ENCODE peak calls at places on chromosomes 11 and 22, in five cellular contexts. K is A673, G is hippocampal formation, X is germinal center, Y is SK-N-DZ. J is an unnamed sample.

GRCh38 chr22:27435839-27436581 is 365.5 kb downstream of the MN1 start:
- DNase-seq in K (no peak), G (no peak), X (no peak), Y (no peak), J (peak; percentile 15)

GRCh38 chr11:119992171-119993051 is 145.5 kb downstream of the TRIM29 start:
- DNase-seq in K (no peak), G (no peak), X (no peak), Y (no peak), J (no peak)

GRCh38 chr11:120462825-120463224 is 48.7 kb upstream of the GRIK4 start:
- DNase-seq in K (no peak), G (no peak), X (no peak), Y (no peak), J (no peak)

GRCh38 chr11:114296190-114296978 is at the start of gene NNMT:
- DNase-seq in K (no peak), G (no peak), X (no peak), Y (no peak), J (no peak)

GRCh38 chr11:94794287-94795168 is 26.4 kb downstream of the AMOTL1 start:
- DNase-seq in K (peak; percentile 94), G (no peak), X (no peak), Y (no peak), J (no peak)

GRCh38 chr11:14059491-14059890 is 97.0 kb downstream of the SPON1 start:
- DNase-seq in K (peak; percentile 3), G (peak; percentile 6), X (no peak), Y (no peak), J (no peak)

GRCh38 chr22:19761500-19762314 is 1.1 kb downstream of the TBX1 start:
- DNase-seq in K (no peak), G (no peak), X (no peak), Y (no peak), J (no peak)

GRCh38 chr11:8206251-8207079 is 37.6 kb upstream of the RIC3 start:
- DNase-seq in K (no peak), G (peak; percentile 75), X (no peak), Y (peak; percentile 97), J (no peak)

GRCh38 chr11:72605958-72606357 is 68.3 kb downstream of the PDE2A start:
- DNase-seq in K (no peak), G (no peak), X (no peak), Y (no peak), J (no peak)

GRCh38 chr11:130313383-130314183 is 1.1 kb downstream of the ZBTB44 start:
- DNase-seq in K (peak; percentile 14), G (no peak), X (no peak), Y (no peak), J (no peak)

GRCh38 chr11:75032550-75032935 is 43.8 kb downstream of the NEU3 start:
- DNase-seq in K (no peak), G (no peak), X (no peak), Y (no peak), J (no peak)

GRCh38 chr11:120102862-120103118 is 35.1 kb downstream of the TRIM29 start:
- DNase-seq in K (no peak), G (no peak), X (no peak), Y (no peak), J (no peak)

GRCh38 chr11:17739945-17740338 is 5.4 kb downstream of the KCNC1 start:
- DNase-seq in K (no peak), G (no peak), X (no peak), Y (no peak), J (no peak)